ENCODE peak calls at places on chromosomes 3 and 15, in five cellular contexts. Q, I, U, X and O are unnamed samples. For H3K4me1, the result is how much of the 10 kb centered on the place peaks cover.

GRCh38 chr3:131728898-131729297 is 226.1 kb upstream of the MRPL3 start:
- DNase-seq in I (no peak), U (no peak), Q (no peak), X (no peak), O (no peak)

GRCh38 chr3:102722317-102722716 is 287.5 kb downstream of the ZPLD1 start:
- DNase-seq in U (no peak), X (no peak), I (no peak), Q (no peak), O (no peak)

GRCh38 chr15:101489633-101490407 is at the start of gene PCSK6:
- DNase-seq in X (no peak), I (peak), U (peak), Q (peak), O (no peak)

GRCh38 chr3:10456981-10457380 is 48.4 kb downstream of the ATP2B2 start:
- DNase-seq in I (no peak), Q (no peak), U (no peak), X (no peak), O (no peak)

GRCh38 chr3:150341893-150342292 is 66.2 kb upstream of the TSC22D2 start:
- DNase-seq in I (no peak), Q (no peak), X (no peak), U (no peak), O (no peak)

GRCh38 chr15:50945725-50946124 is 37.2 kb downstream of the AP4E1 start:
- DNase-seq in U (no peak), X (no peak), Q (no peak), I (no peak), O (no peak)

GRCh38 chr3:83218383-83219200 is 1457.1 kb upstream of the GBE1 start:
- DNase-seq in X (no peak), U (peak), I (peak), Q (no peak), O (no peak)

GRCh38 chr3:156300929-156301806 is 180.8 kb downstream of the KCNAB1 start:
- DNase-seq in U (no peak), X (no peak), Q (no peak), I (no peak), O (no peak)

GRCh38 chr3:66035763-66036477 is 2.8 kb downstream of the MAGI1 start:
- DNase-seq in I (no peak), X (no peak), Q (no peak), U (no peak), O (no peak)

GRCh38 chr3:97970929-97971460 is 1.2 kb downstream of the RIOX2 start:
- DNase-seq in I (no peak), X (no peak), Q (no peak), U (no peak), O (no peak)

GRCh38 chr15:71386448-71387236 is 271.4 kb downstream of the THSD4 start:
- DNase-seq in I (no peak), Q (no peak), U (no peak), X (no peak), O (no peak)

GRCh38 chr3:128488995-128489859 is 3.8 kb downstream of the GATA2 start:
- DNase-seq in Q (peak), X (peak), U (peak), I (peak), O (no peak)

GRCh38 chr15:63402498-63403253 is 21.0 kb upstream of the CA12 start:
- DNase-seq in U (no peak), X (no peak), I (no peak), Q (no peak), O (no peak)

DNA sequence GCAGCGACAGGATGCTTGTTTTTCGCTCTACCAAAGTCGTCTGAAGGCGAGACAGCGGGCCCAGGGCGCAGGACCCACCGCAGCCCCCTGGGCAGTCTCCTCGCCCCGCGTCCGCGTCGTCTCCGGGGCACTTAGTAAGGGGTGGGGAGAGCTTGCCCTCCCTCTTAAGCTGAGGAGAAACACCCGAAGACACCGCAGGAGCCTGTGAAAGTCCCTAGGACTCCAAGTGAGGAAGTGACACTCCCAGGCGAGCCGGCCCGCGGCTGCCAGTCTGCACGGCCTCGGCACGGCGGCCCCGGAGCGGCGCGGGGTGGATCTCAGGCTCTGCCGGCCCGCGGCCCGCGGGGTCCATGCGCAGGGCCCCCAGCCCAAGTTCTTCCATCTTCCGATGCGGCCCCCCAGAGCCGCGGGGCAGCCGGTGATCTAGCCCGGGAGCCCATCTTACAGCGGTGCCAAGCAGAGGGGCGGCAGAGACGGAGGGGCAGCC is 262 bp downstream of the ARHGAP31 start:
- DNase-seq in U (peak), I (peak), Q (peak), X (peak), O (peak)
- TF ChIP-seq POLR2A in U (no peak), I (no peak), Q (no peak), X (no peak), O (no peak)

GRCh38 chr3:42115223-42115622 is 24.1 kb downstream of the TRAK1 start:
- DNase-seq in I (no peak), U (peak), Q (peak), X (no peak), O (no peak)

GRCh38 chr3:42114130-42114529 is 23.0 kb downstream of the TRAK1 start:
- DNase-seq in X (no peak), I (no peak), U (no peak), Q (no peak), O (no peak)

GRCh38 chr3:42117175-42118008 is 26.2 kb downstream of the TRAK1 start:
- DNase-seq in Q (peak), U (no peak), X (no peak), I (no peak), O (no peak)

GRCh38 chr3:42116466-42116865 is 25.3 kb downstream of the TRAK1 start:
- DNase-seq in U (no peak), X (no peak), I (no peak), Q (no peak), O (no peak)

DNA sequence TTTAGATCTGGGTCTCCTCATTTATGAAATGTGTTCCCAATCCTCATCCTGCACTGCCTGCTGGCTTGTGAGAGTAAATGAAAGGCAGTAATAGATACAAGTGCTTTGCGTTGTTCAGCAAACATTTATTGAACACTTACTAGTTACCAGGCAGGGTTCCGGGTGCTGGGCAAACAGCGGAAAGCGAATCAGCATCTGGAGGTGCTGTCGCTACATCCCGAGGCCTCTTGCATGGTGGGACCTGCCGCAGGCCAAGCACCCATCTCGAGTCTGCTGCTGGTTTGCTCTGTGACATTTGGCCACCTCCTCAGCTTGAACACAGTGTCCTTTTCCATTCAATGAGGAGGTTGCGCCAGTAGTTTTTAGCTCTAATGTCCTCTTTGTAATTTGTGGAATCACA is 24.8 kb downstream of the TRAK1 start:
- DNase-seq in U (no peak), I (no peak), X (no peak), Q (no peak), O (no peak)
- H3K4me1 ChIP-seq in U (half or more), I (under half), X (under half), Q (under half), O (half or more)

GRCh38 chr3:42023380-42023779 is 61.5 kb upstream of the ULK4 start:
- DNase-seq in X (no peak), I (no peak), U (no peak), Q (no peak), O (no peak)
- H3K27ac ChIP-seq in X (no peak), I (no peak), U (peak), Q (peak), O (peak)

DNA sequence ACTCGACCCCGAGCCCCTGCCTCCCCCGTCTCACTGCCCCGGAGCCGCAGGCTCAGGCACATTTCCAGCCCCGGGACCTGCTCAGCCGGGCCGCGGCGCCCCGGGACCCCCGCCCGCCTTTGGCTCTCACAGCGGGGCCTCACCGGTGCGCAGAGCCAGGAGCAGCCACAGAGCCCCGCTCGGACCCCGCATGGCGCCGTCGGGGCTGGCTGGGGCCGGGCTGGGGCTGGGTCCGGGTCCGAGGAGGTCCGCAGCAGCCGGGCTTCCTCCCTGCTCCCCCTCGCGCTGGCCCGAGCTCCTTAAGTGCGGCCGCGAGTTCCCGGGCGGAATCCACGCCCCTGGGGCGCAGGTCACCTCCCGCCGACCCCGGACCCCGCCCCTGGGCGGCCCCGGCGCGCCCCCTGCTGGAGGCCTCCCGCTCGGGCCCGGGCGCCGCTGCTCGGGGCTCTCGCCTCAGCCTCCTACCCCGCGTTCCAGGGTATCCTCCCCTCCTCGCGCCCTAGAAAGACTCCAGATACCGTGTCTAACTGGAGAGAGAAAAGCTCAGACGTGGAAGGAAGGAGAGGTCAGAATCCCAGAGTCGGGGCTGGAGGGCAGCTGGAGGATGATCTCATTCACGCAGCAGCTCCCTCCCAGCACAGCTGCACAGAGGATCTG is at the start of gene MELTF:
- DNase-seq in X (peak), U (peak), Q (peak), I (peak), O (no peak)
- TF ChIP-seq POLR2A in X (no peak), U (no peak), Q (no peak), I (peak), O (no peak)

DNA sequence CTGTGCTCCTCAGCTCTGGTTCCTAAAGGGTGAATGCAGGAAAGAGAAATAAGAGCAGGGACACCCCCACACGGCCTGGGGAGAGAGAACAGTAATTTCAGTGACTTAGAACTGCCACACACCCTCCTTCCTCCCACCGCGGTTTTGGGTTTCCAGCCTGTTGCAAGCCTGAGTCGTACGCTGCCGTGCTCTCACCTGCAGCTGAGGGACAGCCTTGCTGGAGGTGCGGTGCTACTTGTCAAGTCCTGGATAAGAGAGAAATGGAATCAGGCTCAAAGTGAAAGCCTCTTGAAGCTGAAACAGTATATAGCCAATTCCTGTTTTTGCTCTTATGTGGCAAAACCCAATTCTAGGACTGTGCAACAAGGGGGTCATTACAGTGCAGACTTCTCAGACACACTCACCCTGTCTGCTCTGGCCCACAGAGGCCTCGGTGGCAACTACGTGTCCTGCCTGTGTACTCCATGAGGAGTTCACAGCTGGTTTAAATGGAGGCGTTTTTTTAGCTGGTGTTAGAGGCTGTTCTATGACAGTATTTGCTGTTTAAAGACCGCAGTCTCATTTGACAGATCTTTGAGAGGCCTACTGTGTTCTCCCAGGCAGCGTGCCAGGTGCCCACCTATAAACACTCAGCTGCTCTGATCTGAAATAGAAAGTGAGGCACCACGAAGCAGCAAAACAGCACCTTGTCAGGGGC is 42.9 kb downstream of the TBC1D2B start:
- DNase-seq in Q (no peak), I (no peak), X (no peak), U (peak), O (no peak)
- H3K4me1 ChIP-seq in Q (under half), I (under half), X (half or more), U (half or more), O (half or more)

DNA sequence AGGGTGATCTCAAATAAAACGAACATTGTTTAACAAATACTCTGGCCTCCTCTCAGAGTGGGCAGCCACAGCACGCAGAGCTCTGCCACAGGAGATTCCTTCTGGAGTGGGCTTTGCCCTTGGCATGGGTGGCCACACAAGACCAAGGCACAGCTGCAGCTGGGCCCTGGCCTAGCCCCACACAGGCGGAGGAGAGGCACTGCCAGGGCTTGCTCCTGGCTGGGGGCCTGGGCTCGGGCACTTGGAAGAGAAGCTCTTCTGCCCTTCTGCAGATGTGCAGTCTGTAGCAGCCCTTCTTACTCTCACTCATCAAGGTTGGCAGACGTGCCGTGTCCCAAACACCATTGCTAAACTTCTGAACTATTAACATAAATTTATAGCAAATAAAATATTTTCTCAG is 67.2 kb downstream of the CRTC3 start:
- DNase-seq in X (no peak), Q (no peak), I (no peak), U (peak), O (no peak)
- H3K27ac ChIP-seq in X (peak), Q (no peak), I (peak), U (peak), O (peak)

GRCh38 chr3:19994796-19995195 is 17.3 kb downstream of the PP2D1 start:
- DNase-seq in U (no peak), X (no peak), Q (no peak), I (no peak), O (no peak)

DNA sequence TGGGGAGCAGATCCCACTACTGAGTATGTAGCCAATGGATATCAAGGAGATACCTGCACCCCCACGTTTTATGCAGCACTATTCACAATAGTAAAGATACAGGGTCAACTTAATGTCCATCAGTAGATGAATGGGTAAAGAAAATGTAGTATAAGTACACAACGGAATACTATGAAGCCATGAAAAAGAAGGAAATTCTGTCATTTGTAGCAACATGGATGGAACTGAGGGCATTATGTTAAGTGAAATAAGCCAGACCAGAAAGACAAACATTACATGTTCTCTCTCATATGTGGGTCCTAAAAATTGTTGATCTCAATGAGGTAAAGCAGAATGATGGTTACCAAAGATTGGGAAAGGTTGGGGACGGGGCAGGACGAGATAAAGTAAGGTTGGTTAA is 14.6 kb downstream of the PP2D1 start:
- DNase-seq in X (no peak), U (no peak), I (no peak), Q (no peak), O (no peak)
- TF ChIP-seq POLR2A in X (no peak), U (no peak), I (no peak), Q (no peak), O (no peak)

GRCh38 chr3:20042331-20042730 is 2.1 kb downstream of the KAT2B start:
- DNase-seq in I (no peak), U (no peak), Q (no peak), X (no peak), O (no peak)
- H3K4me1 ChIP-seq in I (under half), U (half or more), Q (under half), X (half or more), O (half or more)

GRCh38 chr15:77621847-77622211 is 10.9 kb downstream of the LINGO1 start:
- DNase-seq in X (no peak), U (no peak), I (no peak), Q (no peak), O (no peak)
- H3K27ac ChIP-seq in X (no peak), U (no peak), I (no peak), Q (no peak), O (no peak)

GRCh38 chr15:34314491-34314890 is 23.1 kb downstream of the SLC12A6 start:
- DNase-seq in U (no peak), X (no peak), I (no peak), Q (no peak), O (no peak)

GRCh38 chr15:34323217-34323616 is 14.4 kb downstream of the SLC12A6 start:
- DNase-seq in I (no peak), Q (no peak), X (no peak), U (no peak), O (no peak)

GRCh38 chr15:34318277-34319079 is 19.1 kb downstream of the SLC12A6 start:
- DNase-seq in I (peak), Q (peak), U (no peak), X (peak), O (no peak)
- TF ChIP-seq POLR2A in I (peak), Q (no peak), U (no peak), X (no peak), O (no peak)